ENCODE peak calls at places on chromosomes 11 and 22, in seven cellular contexts. X, A, M, P, H, Z and Y are unnamed samples.

GRCh38 chr11:16607675-16608644 is 130.5 kb upstream of the C11orf58 start:
- DNase-seq in Z (no peak), P (no peak), M (peak), A (no peak), H (peak), X (peak), Y (no peak)

GRCh38 chr11:115182282-115182952 is 321.8 kb downstream of the CADM1 start:
- DNase-seq in Z (no peak), P (no peak), X (no peak), M (no peak), A (no peak), H (no peak), Y (no peak)

GRCh38 chr22:24066260-24066659 is 55.2 kb downstream of the CABIN1 start:
- DNase-seq in A (peak), P (no peak), H (no peak), Z (no peak), X (no peak), M (peak), Y (no peak)

GRCh38 chr11:120027546-120028180 is 110.2 kb downstream of the TRIM29 start:
- DNase-seq in A (no peak), M (no peak), X (no peak), H (peak), Z (no peak), P (no peak), Y (no peak)

GRCh38 chr11:126697937-126698336 is 302.6 kb downstream of the KIRREL3 start:
- DNase-seq in M (no peak), X (no peak), A (no peak), P (no peak), Z (no peak), H (no peak), Y (no peak)

GRCh38 chr11:46369458-46370152 is 11.9 kb upstream of the MDK start:
- DNase-seq in M (no peak), P (peak), X (peak), A (peak), Z (no peak), H (peak), Y (no peak)

GRCh38 chr11:20156876-20157613 is 3.2 kb downstream of the DBX1 start:
- DNase-seq in P (no peak), A (no peak), H (no peak), X (no peak), Z (no peak), M (no peak), Y (no peak)

GRCh38 chr11:117823294-117823940 is 1.1 kb downstream of the FXYD2 start:
- DNase-seq in X (no peak), Z (no peak), P (no peak), M (peak), H (no peak), A (no peak), Y (peak)

GRCh38 chr11:35114901-35115687 is 23.9 kb upstream of the CD44 start:
- DNase-seq in A (no peak), P (no peak), M (no peak), Z (no peak), H (no peak), X (no peak), Y (no peak)

DNA sequence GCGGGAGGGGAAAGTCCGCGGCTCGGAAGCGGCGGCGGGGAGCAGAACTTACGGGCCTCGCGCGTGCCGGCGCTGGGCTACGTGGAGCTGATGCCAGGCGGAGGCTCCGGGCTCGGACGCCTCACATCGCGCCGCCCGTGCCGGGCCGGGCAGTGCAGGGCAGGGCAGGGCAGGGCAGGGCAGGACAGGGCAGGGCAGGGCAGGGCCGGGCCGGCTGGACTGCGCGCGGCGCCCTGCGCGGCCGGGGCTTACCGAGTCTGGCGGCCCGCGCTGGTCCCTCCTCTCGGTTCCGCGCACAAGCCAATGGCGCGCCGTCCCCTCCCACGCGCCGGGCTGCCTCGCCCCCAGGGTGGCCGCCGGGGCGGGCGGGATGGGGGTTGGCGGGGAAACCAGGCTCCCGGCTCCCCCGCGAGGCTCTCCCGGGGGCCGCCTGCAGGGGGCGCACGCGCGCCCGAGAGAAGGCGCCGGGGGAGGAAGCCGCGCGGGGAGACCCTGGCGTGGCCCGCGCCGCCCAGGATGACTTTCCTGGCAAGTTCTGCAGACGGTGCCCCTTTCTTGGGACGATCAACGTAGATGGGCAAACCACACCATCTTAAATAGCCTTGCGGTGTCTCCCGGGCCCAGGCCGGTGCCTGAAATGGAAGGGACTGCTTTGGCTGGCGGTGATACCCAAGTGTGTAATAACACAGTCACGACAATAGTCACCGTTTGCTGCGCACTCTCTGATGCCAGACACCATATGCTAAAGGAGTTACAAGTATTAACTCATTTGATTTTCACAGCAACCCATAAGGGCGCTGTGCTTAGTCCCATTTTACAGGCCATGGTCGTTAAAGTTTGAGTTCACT is at the start of gene TP53I11:
- DNase-seq in X (peak), H (peak), M (peak), Z (no peak), A (peak), P (peak), Y (peak)
- H3K27ac ChIP-seq in X (peak), H (peak), M (peak), Z (peak), A (no peak), P (peak), Y (no peak)

DNA sequence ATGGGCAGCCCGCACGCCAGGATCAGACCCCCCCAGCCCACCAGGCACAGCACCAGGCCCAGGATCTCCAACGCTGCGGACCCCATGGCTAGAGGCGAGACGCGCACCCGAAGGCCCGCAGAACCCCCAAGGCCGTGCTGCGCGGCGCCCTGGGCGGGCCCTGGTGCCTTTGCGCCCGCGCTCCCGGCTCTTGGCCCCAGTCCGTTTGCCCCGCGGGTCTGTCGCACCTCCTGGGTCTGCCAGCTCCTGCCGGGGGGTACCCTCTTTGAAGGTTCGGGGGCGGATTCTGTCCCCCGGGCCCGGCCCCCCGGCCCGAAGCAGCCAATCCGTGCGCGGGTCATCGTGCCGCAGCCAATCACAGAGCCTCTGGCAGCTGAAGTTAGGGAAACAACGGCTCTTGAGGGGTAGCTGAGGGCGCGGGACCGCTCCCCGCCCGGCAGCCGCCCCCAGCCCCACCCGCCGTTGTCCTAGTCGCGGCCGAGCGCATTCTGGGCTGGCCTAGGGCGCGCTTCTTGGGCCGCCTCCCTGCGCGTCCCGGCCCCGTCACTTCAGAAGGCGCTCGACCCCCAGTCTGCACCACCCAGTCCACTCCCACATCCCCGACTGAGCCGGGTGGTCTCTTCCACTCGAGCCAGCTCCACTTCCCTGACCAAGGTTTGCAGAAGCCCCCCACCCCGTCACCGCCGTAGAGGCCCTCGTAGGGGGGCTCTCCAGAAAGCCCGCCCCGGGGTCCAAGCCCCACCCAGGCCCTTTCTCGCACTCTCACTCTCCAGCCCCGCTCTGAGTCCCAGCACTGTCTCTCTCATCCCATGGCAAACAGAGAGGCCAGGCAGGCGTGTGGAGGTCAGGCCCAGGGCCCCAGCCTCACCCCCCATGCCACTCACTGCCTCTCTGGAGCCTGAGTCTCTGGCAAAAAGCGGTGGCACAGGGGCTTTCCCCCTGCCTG is at the start of gene CLDN5:
- DNase-seq in X (no peak), P (no peak), A (peak), H (no peak), Z (no peak), M (no peak), Y (no peak)
- H3K4me3 ChIP-seq in X (peak), P (no peak), A (peak), H (peak), Z (peak), M (peak), Y (peak)

GRCh38 chr11:70233511-70233919 is 30.4 kb downstream of the FADD start:
- DNase-seq in P (peak), Z (no peak), A (peak), H (no peak), M (no peak), X (peak), Y (no peak)

GRCh38 chr11:70230840-70231710 is 28.0 kb downstream of the FADD start:
- DNase-seq in P (no peak), M (no peak), X (no peak), Z (no peak), H (no peak), A (no peak), Y (no peak)

GRCh38 chr11:70230151-70230839 is 27.2 kb downstream of the FADD start:
- DNase-seq in M (no peak), X (no peak), H (no peak), Z (no peak), A (no peak), P (no peak), Y (no peak)

GRCh38 chr11:70233962-70234361 is 30.9 kb downstream of the FADD start:
- DNase-seq in Z (no peak), M (no peak), H (no peak), X (no peak), P (no peak), A (no peak), Y (no peak)

GRCh38 chr11:70233034-70233433 is 29.9 kb downstream of the FADD start:
- DNase-seq in X (no peak), A (no peak), M (no peak), P (no peak), Z (no peak), H (no peak), Y (no peak)
- H3K27ac ChIP-seq in X (no peak), A (no peak), M (no peak), P (peak), Z (no peak), H (no peak), Y (no peak)

GRCh38 chr22:45997077-45997774 is 20.3 kb upstream of the WNT7B start:
- DNase-seq in A (peak), M (peak), Z (no peak), X (peak), H (peak), P (no peak), Y (no peak)
- H3K4me3 ChIP-seq in A (peak), M (no peak), Z (peak), X (no peak), H (no peak), P (no peak), Y (no peak)

GRCh38 chr22:35987487-35987886 is 41.1 kb downstream of the RBFOX2 start:
- DNase-seq in Z (no peak), X (no peak), H (no peak), M (no peak), A (peak), P (no peak), Y (no peak)

GRCh38 chr22:35986085-35986484 is 42.5 kb downstream of the RBFOX2 start:
- DNase-seq in P (no peak), Z (no peak), M (no peak), X (no peak), H (no peak), A (peak), Y (no peak)

GRCh38 chr22:35984776-35985175 is 43.8 kb downstream of the RBFOX2 start:
- DNase-seq in X (no peak), M (no peak), H (no peak), Z (no peak), P (no peak), A (peak), Y (no peak)

GRCh38 chr22:35984183-35984710 is 44.4 kb downstream of the RBFOX2 start:
- DNase-seq in M (no peak), Z (no peak), X (no peak), A (no peak), P (no peak), H (no peak), Y (no peak)

DNA sequence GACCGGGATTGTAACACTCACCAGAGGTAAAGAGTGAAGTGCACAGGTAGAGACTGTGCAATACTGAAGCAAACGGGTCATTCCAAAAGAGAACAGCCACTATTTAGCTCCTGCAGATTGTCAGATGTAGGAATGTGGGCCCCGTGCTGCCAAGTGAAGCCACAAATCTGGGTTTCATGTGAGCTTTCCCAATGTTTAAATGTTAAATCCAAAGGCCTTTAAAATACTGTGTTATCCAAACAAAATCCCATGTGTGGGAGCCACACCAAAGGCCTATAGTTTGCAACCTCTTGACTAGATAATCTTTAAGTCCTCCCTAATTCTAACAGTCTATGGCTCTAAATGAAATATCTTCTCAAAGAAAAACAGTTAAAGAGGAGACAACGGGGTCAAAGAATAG is 43.3 kb downstream of the RBFOX2 start:
- DNase-seq in H (no peak), X (no peak), Z (no peak), M (no peak), P (no peak), A (no peak), Y (no peak)
- H3K27ac ChIP-seq in H (no peak), X (peak), Z (no peak), M (no peak), P (no peak), A (no peak), Y (no peak)

DNA sequence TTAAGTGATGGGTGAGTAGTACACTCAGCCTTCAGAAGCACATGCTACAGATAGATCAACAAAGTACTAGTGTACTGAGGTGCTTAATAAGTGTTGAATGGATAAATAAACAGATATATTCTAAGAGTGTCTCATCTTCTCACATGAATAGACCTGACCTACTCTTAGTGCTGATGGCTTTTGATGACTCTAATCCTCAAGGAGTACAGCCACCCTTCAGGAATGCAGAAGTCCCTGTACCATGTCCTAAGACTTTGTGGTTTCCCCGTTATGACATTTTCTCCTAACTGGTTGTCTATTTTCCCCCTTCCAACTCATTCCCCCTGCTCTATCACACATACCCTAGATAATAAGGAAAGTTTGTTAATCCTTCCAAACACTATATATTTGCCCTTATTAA is 61.6 kb downstream of the C11orf65 start:
- DNase-seq in Z (no peak), P (no peak), M (no peak), A (peak), H (no peak), X (no peak), Y (no peak)
- H3K4me3 ChIP-seq in Z (no peak), P (no peak), M (no peak), A (no peak), H (no peak), X (no peak), Y (no peak)

DNA sequence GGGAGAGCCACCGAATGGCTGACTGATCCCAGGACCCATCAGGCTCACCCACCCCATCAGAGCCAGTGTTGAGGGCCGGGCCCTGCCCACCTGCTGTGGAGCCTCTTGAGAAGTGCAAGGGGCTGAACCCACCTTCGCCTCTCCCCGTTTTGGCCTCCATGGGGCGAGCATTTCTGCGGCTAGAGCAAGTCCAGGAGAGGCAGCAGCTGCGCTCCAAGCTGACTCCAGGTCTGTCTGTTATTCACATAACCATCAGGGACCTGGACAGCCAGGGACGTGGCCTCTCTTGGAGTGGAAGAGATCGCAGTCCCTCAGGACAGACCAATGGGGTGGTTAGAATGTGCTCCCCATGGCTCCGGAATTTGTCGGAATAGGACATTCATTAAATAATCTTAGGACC is 231.8 kb downstream of the TBC1D22A start:
- DNase-seq in P (no peak), M (no peak), H (no peak), A (no peak), Z (no peak), X (peak), Y (no peak)
- H3K27ac ChIP-seq in P (no peak), M (peak), H (no peak), A (no peak), Z (peak), X (peak), Y (no peak)